ENCODE peak calls at places on chromosome 2, in nine cellular contexts. One of them, this sample, is unnamed.

GRCh38 chr2:157107877-157108276 is 149.6 kb upstream of the GALNT5 start:
- DNase-seq in ovary: no peak
- DNase-seq in cerebellum: no peak
- DNase-seq in chondrocyte: no peak
- DNase-seq in KBM-7: no peak
- DNase-seq in ACHN: peak; percentile 18
- DNase-seq in WTC11: no peak
- DNase-seq in T-helper 2 cell: no peak
- DNase-seq in breast epithelium: no peak
- DNase-seq in this sample: no peak

GRCh38 chr2:118003396-118003824 is 10.5 kb downstream of the CCDC93 start:
- DNase-seq in ovary: peak; percentile 48
- DNase-seq in cerebellum: peak; percentile 60
- DNase-seq in chondrocyte: no peak
- DNase-seq in KBM-7: peak; percentile 92
- DNase-seq in ACHN: peak; percentile 78
- DNase-seq in WTC11: peak; percentile 25
- DNase-seq in T-helper 2 cell: no peak
- DNase-seq in breast epithelium: no peak
- DNase-seq in this sample: peak; percentile 54

GRCh38 chr2:28175028-28175427 is 217.6 kb upstream of the FOSL2 start:
- DNase-seq in ovary: no peak
- DNase-seq in cerebellum: no peak
- DNase-seq in chondrocyte: no peak
- DNase-seq in KBM-7: no peak
- DNase-seq in ACHN: no peak
- DNase-seq in WTC11: peak; percentile 28
- DNase-seq in T-helper 2 cell: no peak
- DNase-seq in breast epithelium: no peak
- DNase-seq in this sample: no peak

GRCh38 chr2:211875488-211875887 is 663.1 kb downstream of the ERBB4 start:
- DNase-seq in ovary: no peak
- DNase-seq in cerebellum: no peak
- DNase-seq in chondrocyte: no peak
- DNase-seq in KBM-7: no peak
- DNase-seq in ACHN: no peak
- DNase-seq in WTC11: no peak
- DNase-seq in T-helper 2 cell: no peak
- DNase-seq in breast epithelium: no peak
- DNase-seq in this sample: no peak

GRCh38 chr2:177254433-177255226 is 9.9 kb downstream of the NFE2L2 start:
- DNase-seq in ovary: peak; percentile 59
- DNase-seq in cerebellum: no peak
- DNase-seq in chondrocyte: no peak
- DNase-seq in KBM-7: peak; percentile 52
- DNase-seq in ACHN: peak; percentile 52
- DNase-seq in WTC11: peak; percentile 86
- DNase-seq in T-helper 2 cell: no peak
- DNase-seq in breast epithelium: no peak
- DNase-seq in this sample: peak; percentile 25

GRCh38 chr2:112121682-112122254 is 16.4 kb upstream of the FBLN7 start:
- DNase-seq in ovary: no peak
- DNase-seq in cerebellum: peak; percentile 31
- DNase-seq in chondrocyte: no peak
- DNase-seq in KBM-7: peak; percentile 76
- DNase-seq in ACHN: peak; percentile 71
- DNase-seq in WTC11: no peak
- DNase-seq in T-helper 2 cell: no peak
- DNase-seq in breast epithelium: no peak
- DNase-seq in this sample: peak; percentile 52

GRCh38 chr2:152715854-152716428 is 1.3 kb downstream of the PRPF40A start:
- DNase-seq in ovary: no peak
- DNase-seq in cerebellum: no peak
- DNase-seq in chondrocyte: no peak
- DNase-seq in KBM-7: peak; percentile 63
- DNase-seq in ACHN: peak; percentile 82
- DNase-seq in WTC11: peak; percentile 56
- DNase-seq in T-helper 2 cell: no peak
- DNase-seq in breast epithelium: no peak
- DNase-seq in this sample: peak; percentile 35

GRCh38 chr2:42102606-42103450 is 55.0 kb downstream of the PKDCC start:
- DNase-seq in ovary: peak; percentile 70
- DNase-seq in cerebellum: no peak
- DNase-seq in chondrocyte: no peak
- DNase-seq in KBM-7: no peak
- DNase-seq in ACHN: peak; percentile 68
- DNase-seq in WTC11: peak; percentile 96
- DNase-seq in T-helper 2 cell: peak; percentile 11
- DNase-seq in breast epithelium: peak; percentile 56
- DNase-seq in this sample: peak; percentile 25

GRCh38 chr2:206435738-206436137 is 7.6 kb upstream of the ADAM23 start:
- DNase-seq in ovary: no peak
- DNase-seq in cerebellum: no peak
- DNase-seq in chondrocyte: no peak
- DNase-seq in KBM-7: no peak
- DNase-seq in ACHN: no peak
- DNase-seq in WTC11: no peak
- DNase-seq in T-helper 2 cell: no peak
- DNase-seq in breast epithelium: no peak
- DNase-seq in this sample: no peak

GRCh38 chr2:120817136-120817955 is 81.7 kb downstream of the GLI2 start:
- DNase-seq in ovary: no peak
- DNase-seq in cerebellum: no peak
- DNase-seq in chondrocyte: peak; percentile 71
- DNase-seq in KBM-7: no peak
- DNase-seq in ACHN: no peak
- DNase-seq in WTC11: no peak
- DNase-seq in T-helper 2 cell: no peak
- DNase-seq in breast epithelium: no peak
- DNase-seq in this sample: no peak

GRCh38 chr2:102235491-102235890 is 48.7 kb downstream of the IL1RL2 start:
- DNase-seq in ovary: no peak
- DNase-seq in cerebellum: no peak
- DNase-seq in chondrocyte: no peak
- DNase-seq in KBM-7: peak; percentile 51
- DNase-seq in ACHN: peak; percentile 29
- DNase-seq in WTC11: peak; percentile 51
- DNase-seq in T-helper 2 cell: no peak
- DNase-seq in breast epithelium: no peak
- DNase-seq in this sample: no peak

GRCh38 chr2:127145255-127145899 is 38.4 kb upstream of the BIN1 start:
- DNase-seq in ovary: no peak
- DNase-seq in cerebellum: no peak
- DNase-seq in chondrocyte: no peak
- DNase-seq in KBM-7: no peak
- DNase-seq in ACHN: no peak
- DNase-seq in WTC11: no peak
- DNase-seq in T-helper 2 cell: no peak
- DNase-seq in breast epithelium: no peak
- DNase-seq in this sample: no peak

GRCh38 chr2:127405252-127405605 is 13.0 kb upstream of the PROC start:
- DNase-seq in ovary: no peak
- DNase-seq in cerebellum: no peak
- DNase-seq in chondrocyte: no peak
- DNase-seq in KBM-7: no peak
- DNase-seq in ACHN: no peak
- DNase-seq in WTC11: no peak
- DNase-seq in T-helper 2 cell: no peak
- DNase-seq in breast epithelium: no peak
- DNase-seq in this sample: no peak

GRCh38 chr2:240277807-240278522 is 137.5 kb upstream of the OTOS start:
- DNase-seq in ovary: no peak
- DNase-seq in cerebellum: no peak
- DNase-seq in chondrocyte: no peak
- DNase-seq in KBM-7: no peak
- DNase-seq in ACHN: no peak
- DNase-seq in WTC11: no peak
- DNase-seq in T-helper 2 cell: no peak
- DNase-seq in breast epithelium: no peak
- DNase-seq in this sample: no peak

This sample was measured in activated T-cell treated with anti-CD3 and anti-CD28 coated beads, Interleukin-2, amount 50 U/mL, for 72 hours.